ENCODE peak calls at places on chromosomes 3 and 15, in six cellular contexts. S, O, P, V, T and L are unnamed samples.

GRCh38 chr3:184568918-184569829 is 7.6 kb downstream of the EPHB3 start:
- DNase-seq in S (peak), T (peak), P (peak), V (peak), O (no peak), L (peak)

GRCh38 chr15:77622212-77622941 is 10.3 kb downstream of the LINGO1 start:
- DNase-seq in T (no peak), V (no peak), P (peak), O (no peak), S (no peak), L (peak)

GRCh38 chr3:124207873-124208473 is 216.0 kb upstream of the ROPN1 start:
- DNase-seq in V (no peak), O (no peak), T (no peak), S (no peak), P (no peak), L (no peak)

GRCh38 chr3:53821631-53822068 is 24.6 kb downstream of the CHDH start:
- DNase-seq in O (no peak), V (no peak), P (no peak), T (no peak), S (no peak), L (no peak)

GRCh38 chr15:31467361-31467760 is 140.7 kb downstream of the KLF13 start:
- DNase-seq in P (no peak), T (no peak), S (no peak), V (no peak), O (no peak), L (no peak)

GRCh38 chr3:125154800-125155269 is 57.7 kb downstream of the SLC12A8 start:
- DNase-seq in V (no peak), S (no peak), O (no peak), P (no peak), T (no peak), L (no peak)

GRCh38 chr3:48711727-48712126 is 5.3 kb downstream of the IP6K2 start:
- DNase-seq in V (no peak), O (no peak), P (no peak), S (no peak), T (no peak), L (no peak)

GRCh38 chr3:73668366-73668765 is 43.6 kb upstream of the PDZRN3 start:
- DNase-seq in O (no peak), S (no peak), T (no peak), V (no peak), P (no peak), L (no peak)

GRCh38 chr3:158160958-158161357 is 51.1 kb downstream of the RSRC1 start:
- DNase-seq in V (no peak), T (no peak), P (no peak), O (no peak), S (no peak), L (no peak)

GRCh38 chr15:49712162-49712561 is 91.3 kb downstream of the DTWD1 start:
- DNase-seq in O (no peak), S (no peak), T (no peak), V (no peak), P (no peak), L (no peak)

GRCh38 chr3:125434582-125435011 is 59.5 kb upstream of the ZNF148 start:
- DNase-seq in V (no peak), S (no peak), T (no peak), P (no peak), O (no peak), L (no peak)

GRCh38 chr3:84724877-84725276 is 233.9 kb upstream of the CADM2 start:
- DNase-seq in V (no peak), O (no peak), P (peak), T (no peak), S (no peak), L (no peak)

GRCh38 chr3:55486857-55487375 is at the start of gene WNT5A:
- DNase-seq in P (peak), T (no peak), O (no peak), V (peak), S (no peak), L (peak)

GRCh38 chr3:82087958-82088357 is 326.5 kb upstream of the GBE1 start:
- DNase-seq in V (no peak), T (no peak), P (peak), S (no peak), O (no peak), L (no peak)

GRCh38 chr15:51274956-51275355 is 63.4 kb downstream of the CYP19A1 start:
- DNase-seq in T (no peak), P (no peak), V (no peak), S (no peak), O (no peak), L (no peak)

GRCh38 chr15:63371297-63371918 is 10.2 kb downstream of the CA12 start:
- DNase-seq in P (no peak), S (no peak), T (no peak), O (no peak), V (no peak), L (no peak)

GRCh38 chr3:12661926-12662592 is 1.9 kb downstream of the RAF1 start:
- DNase-seq in O (no peak), T (no peak), V (no peak), P (no peak), S (no peak), L (no peak)

GRCh38 chr15:75177360-75178071 is 24.2 kb upstream of the C15orf39 start:
- DNase-seq in P (no peak), T (no peak), S (no peak), V (no peak), O (no peak), L (no peak)

GRCh38 chr15:91891101-91891500 is 37.6 kb downstream of the SLCO3A1 start:
- DNase-seq in S (no peak), P (no peak), V (no peak), T (no peak), O (no peak), L (no peak)

GRCh38 chr15:27465213-27465612 is 494.2 kb downstream of the GABRG3 start:
- DNase-seq in P (no peak), V (no peak), T (no peak), S (no peak), O (no peak), L (no peak)

GRCh38 chr15:73464602-73465001 is 21.6 kb downstream of the REC114 start:
- DNase-seq in T (no peak), V (no peak), O (no peak), P (peak), S (no peak), L (peak)

GRCh38 chr3:89173546-89173945 is 66.1 kb downstream of the EPHA3 start:
- DNase-seq in O (no peak), S (no peak), P (no peak), T (no peak), V (no peak), L (no peak)

GRCh38 chr3:42504334-42505202 is 2.1 kb downstream of the VIPR1 start:
- DNase-seq in T (no peak), S (peak), V (no peak), O (no peak), P (no peak), L (no peak)

GRCh38 chr3:128854382-128854939 is 25.0 kb upstream of the ACAD9 start:
- DNase-seq in P (no peak), O (no peak), V (no peak), T (no peak), S (no peak), L (no peak)

GRCh38 chr3:192731233-192731632 is 3.9 kb upstream of the FGF12 start:
- DNase-seq in P (no peak), T (no peak), V (no peak), S (no peak), O (no peak), L (no peak)

GRCh38 chr15:80059786-80060489 is 462 bp downstream of the ZFAND6 start:
- DNase-seq in O (peak), T (peak), V (no peak), P (peak), S (no peak), L (peak)

GRCh38 chr3:43733459-43734384 is 43.0 kb downstream of the ABHD5 start:
- DNase-seq in S (no peak), P (peak), V (no peak), O (no peak), T (no peak), L (no peak)

GRCh38 chr15:62085740-62086139 is 19.0 kb downstream of the C2CD4A start:
- DNase-seq in P (peak), O (no peak), V (no peak), S (no peak), T (no peak), L (no peak)

GRCh38 chr3:181635141-181635540 is 76.6 kb upstream of the SOX2 start:
- DNase-seq in T (no peak), P (no peak), V (no peak), S (no peak), O (no peak), L (no peak)

GRCh38 chr3:187036394-187036793 is 102.9 kb downstream of the RPL39L start:
- DNase-seq in S (no peak), O (no peak), V (no peak), T (no peak), P (no peak), L (no peak)

GRCh38 chr3:49469037-49469875 is 811 bp upstream of the DAG1 start:
- DNase-seq in P (peak), S (peak), T (peak), O (no peak), V (peak), L (peak)

GRCh38 chr15:50627351-50628055 is 59.1 kb downstream of the TRPM7 start:
- DNase-seq in T (no peak), S (no peak), P (no peak), V (no peak), O (no peak), L (no peak)

GRCh38 chr3:191197761-191198160 is 1.3 kb upstream of the OSTN start:
- DNase-seq in S (no peak), O (no peak), P (no peak), T (peak), V (no peak), L (no peak)

GRCh38 chr15:42973114-42973513 is 52.5 kb upstream of the TTBK2 start:
- DNase-seq in O (no peak), S (no peak), T (no peak), V (no peak), P (no peak), L (no peak)

GRCh38 chr15:62606376-62607164 is 436.0 kb upstream of the TPM1 start:
- DNase-seq in S (no peak), P (no peak), T (no peak), O (no peak), V (no peak), L (no peak)

GRCh38 chr3:94405258-94406035 is 342.6 kb downstream of the NSUN3 start:
- DNase-seq in P (peak), V (no peak), S (no peak), O (no peak), T (no peak), L (no peak)

GRCh38 chr3:125025647-125026046 is 30.1 kb downstream of the HEG1 start:
- DNase-seq in P (no peak), V (no peak), T (no peak), S (no peak), O (no peak), L (no peak)

GRCh38 chr3:71310595-71311319 is 272.8 kb downstream of the FOXP1 start:
- DNase-seq in P (peak), S (no peak), V (no peak), T (no peak), O (no peak), L (peak)